ENCODE peak calls at places on chromosomes 3 and 15, in nine cellular contexts. D, N, H, O, K, P, U, B and I are unnamed samples.

GRCh38 chr15:39629376-39629775 is 48.5 kb downstream of the THBS1 start:
- DNase-seq in B (no peak), U (no peak), H (no peak), K (peak; percentile 42), O (peak; percentile 23), D (no peak), N (no peak), P (no peak), I (no peak)

GRCh38 chr3:27176256-27176655 is 192.9 kb downstream of the NEK10 start:
- DNase-seq in K (no peak), U (no peak), B (no peak), N (no peak), O (no peak), P (no peak), H (no peak), D (no peak), I (no peak)

GRCh38 chr3:181316481-181316880 is 326.9 kb upstream of the DNAJC19 start:
- DNase-seq in K (no peak), B (no peak), H (peak; percentile 52), P (no peak), N (peak; percentile 37), U (no peak), O (peak; percentile 20), D (no peak), I (peak; percentile 25)

GRCh38 chr3:8147726-8148125 is 353.9 kb upstream of the LMCD1 start:
- DNase-seq in U (no peak), H (no peak), N (peak; percentile 68), P (no peak), K (no peak), B (no peak), O (no peak), D (no peak), I (no peak)

GRCh38 chr15:68646751-68647150 is 68.0 kb downstream of the CORO2B start:
- DNase-seq in K (no peak), D (peak; percentile 34), O (no peak), N (no peak), B (peak; percentile 47), P (peak; percentile 32), H (no peak), U (no peak), I (no peak)

GRCh38 chr3:191348098-191348497 is 17.8 kb upstream of the UTS2B start:
- DNase-seq in N (no peak), B (no peak), O (no peak), H (no peak), U (no peak), K (no peak), P (no peak), D (no peak), I (no peak)

GRCh38 chr15:94300612-94301011 is 69.3 kb downstream of the MCTP2 start:
- DNase-seq in B (no peak), K (no peak), D (no peak), U (no peak), P (no peak), O (no peak), H (no peak), N (no peak), I (no peak)

GRCh38 chr15:63188247-63188936 is 1.0 kb upstream of the RAB8B start:
- DNase-seq in D (no peak), K (no peak), N (peak; percentile 9), O (no peak), B (no peak), U (no peak), P (no peak), H (no peak), I (no peak)

GRCh38 chr3:194333212-194333980 is 17.7 kb downstream of the CPN2 start:
- DNase-seq in P (peak; percentile 90), N (peak; percentile 40), U (peak; percentile 78), K (peak; percentile 80), H (peak; percentile 90), D (peak; percentile 94), B (peak; percentile 94), O (peak; percentile 92), I (peak; percentile 66)

GRCh38 chr3:129310111-129310601 is 31.5 kb downstream of the HMCES start:
- DNase-seq in N (peak; percentile 9), H (no peak), U (peak; percentile 56), P (no peak), K (peak; percentile 43), O (peak; percentile 69), B (peak; percentile 89), D (no peak), I (no peak)

GRCh38 chr3:125375950-125376679 is 990 bp upstream of the ZNF148 start:
- DNase-seq in N (peak; percentile 12), O (peak; percentile 30), K (no peak), D (no peak), H (no peak), U (peak; percentile 70), P (no peak), B (no peak), I (peak; percentile 16)

GRCh38 chr3:45140392-45140791 is 5.8 kb downstream of the CDCP1 start:
- DNase-seq in O (no peak), K (peak; percentile 47), U (no peak), B (no peak), N (peak; percentile 68), H (no peak), P (no peak), D (no peak), I (no peak)

GRCh38 chr15:70763950-70764730 is 782 bp upstream of the UACA start:
- DNase-seq in H (peak; percentile 39), O (peak; percentile 29), P (no peak), D (no peak), B (no peak), N (no peak), U (no peak), K (no peak), I (no peak)

GRCh38 chr3:31275038-31275562 is 257.6 kb upstream of the STT3B start:
- DNase-seq in H (no peak), D (no peak), O (peak; percentile 22), P (no peak), K (no peak), B (no peak), N (peak; percentile 42), U (peak; percentile 83), I (peak; percentile 13)

GRCh38 chr3:146542179-146542578 is 2.2 kb downstream of the PLSCR1 start:
- DNase-seq in N (peak; percentile 78), U (no peak), K (no peak), H (no peak), O (no peak), D (no peak), B (no peak), P (no peak), I (no peak)

GRCh38 chr15:25850154-25851111 is 12.7 kb downstream of the ATP10A start:
- DNase-seq in N (peak; percentile 80), H (peak; percentile 51), B (peak; percentile 90), U (no peak), P (peak; percentile 91), D (peak; percentile 92), O (peak; percentile 85), K (peak; percentile 28), I (peak; percentile 34)

GRCh38 chr3:134374791-134375541 is 719 bp upstream of the AMOTL2 start:
- DNase-seq in B (peak; percentile 97), O (peak; percentile 72), U (peak; percentile 96), H (no peak), P (peak; percentile 86), N (no peak), K (peak; percentile 94), D (peak; percentile 79), I (peak; percentile 34)

GRCh38 chr3:58586776-58587192 is 9.6 kb upstream of the FAM107A start:
- DNase-seq in B (peak; percentile 68), P (no peak), H (peak; percentile 70), N (no peak), U (no peak), K (no peak), O (peak; percentile 20), D (no peak), I (no peak)

GRCh38 chr3:56197991-56198390 is 270.3 kb downstream of the ERC2 start:
- DNase-seq in P (no peak), N (no peak), K (no peak), O (no peak), D (no peak), B (no peak), U (no peak), H (no peak), I (no peak)

GRCh38 chr15:100869151-100869999 is 10.3 kb upstream of the ALDH1A3 start:
- DNase-seq in U (no peak), K (no peak), P (no peak), N (no peak), H (no peak), D (no peak), B (no peak), O (no peak), I (no peak)

GRCh38 chr3:43754316-43754715 is 63.6 kb downstream of the ABHD5 start:
- DNase-seq in N (no peak), H (no peak), B (no peak), P (no peak), D (no peak), O (no peak), U (peak; percentile 48), K (no peak), I (no peak)

GRCh38 chr3:127304121-127304744 is 16.4 kb upstream of the PRR20G start:
- DNase-seq in O (peak; percentile 50), B (no peak), N (no peak), D (peak; percentile 91), H (peak; percentile 26), P (no peak), U (peak; percentile 50), K (peak; percentile 98), I (peak; percentile 11)

GRCh38 chr3:18424862-18425640 is at the start of gene SATB1:
- DNase-seq in U (no peak), D (peak; percentile 95), K (peak; percentile 70), O (peak; percentile 76), H (peak; percentile 85), P (peak; percentile 92), B (peak; percentile 85), N (peak; percentile 49), I (no peak)

GRCh38 chr3:38649500-38650247 is at the start of gene SCN5A:
- DNase-seq in N (no peak), H (peak; percentile 76), B (peak; percentile 82), U (no peak), P (peak; percentile 63), D (peak; percentile 70), O (peak; percentile 78), K (peak; percentile 30), I (peak; percentile 14)

GRCh38 chr3:196533260-196533681 is 18.1 kb upstream of the SMCO1 start:
- DNase-seq in B (peak; percentile 60), P (no peak), H (no peak), O (no peak), K (no peak), D (no peak), N (peak; percentile 12), U (no peak), I (no peak)

GRCh38 chr15:43086551-43086950 is 19.3 kb downstream of the UBR1 start:
- DNase-seq in N (no peak), O (no peak), H (no peak), P (no peak), K (no peak), B (no peak), U (no peak), D (no peak), I (no peak)

GRCh38 chr3:161069441-161070251 is 35.5 kb downstream of the B3GALNT1 start:
- DNase-seq in U (peak; percentile 77), O (no peak), P (no peak), N (peak; percentile 83), D (no peak), H (no peak), B (no peak), K (no peak), I (no peak)

GRCh38 chr3:185852562-185853135 is 27.8 kb upstream of the IGF2BP2 start:
- DNase-seq in O (no peak), N (peak; percentile 40), U (no peak), K (no peak), D (no peak), P (no peak), B (no peak), H (no peak), I (no peak)

GRCh38 chr15:72511536-72511935 is 37.4 kb downstream of the ARIH1 start:
- DNase-seq in N (peak; percentile 73), B (no peak), H (no peak), O (no peak), U (no peak), P (no peak), K (no peak), D (no peak), I (no peak)